ENCODE peak calls at places on chromosome 22, in seven cellular contexts. Q, W, A, R, L, E and J are unnamed samples.

GRCh38 chr22:38504731-38505594 is 1.1 kb downstream of the DDX17 start:
- DNase-seq in Q (peak; percentile 78), W (peak; percentile 70), A (peak; percentile 62), R (peak; percentile 41), L (peak; percentile 53), E (peak; percentile 69), J (peak; percentile 77)

GRCh38 chr22:43066844-43067385 is 22.3 kb downstream of the TTLL1 start:
- DNase-seq in Q (no peak), W (peak; percentile 66), A (no peak), R (peak; percentile 67), L (no peak), E (no peak), J (no peak)

GRCh38 chr22:50723991-50724390 is 14.0 kb upstream of the ACR start:
- DNase-seq in Q (no peak), W (no peak), A (no peak), R (no peak), L (no peak), E (no peak), J (no peak)

GRCh38 chr22:34344702-34345101 is 424.4 kb upstream of the LARGE1 start:
- DNase-seq in Q (no peak), W (no peak), A (no peak), R (no peak), L (peak; percentile 1), E (no peak), J (no peak)

GRCh38 chr22:38442967-38443674 is 11.9 kb downstream of the KCNJ4 start:
- DNase-seq in Q (no peak), W (no peak), A (peak; percentile 89), R (no peak), L (no peak), E (no peak), J (no peak)

GRCh38 chr22:22692707-22693530 is 48.5 kb downstream of the GGTLC2 start:
- DNase-seq in Q (peak; percentile 48), W (peak; percentile 81), A (no peak), R (peak; percentile 6), L (peak; percentile 86), E (peak; percentile 88), J (peak; percentile 85)

GRCh38 chr22:45336971-45337431 is 27.3 kb downstream of the FAM118A start:
- DNase-seq in Q (peak; percentile 87), W (peak; percentile 32), A (peak; percentile 89), R (no peak), L (no peak), E (peak; percentile 28), J (peak; percentile 58)

GRCh38 chr22:50136431-50137047 is 34.0 kb upstream of the PANX2 start:
- DNase-seq in Q (no peak), W (no peak), A (no peak), R (no peak), L (no peak), E (no peak), J (no peak)

GRCh38 chr22:47927811-47928210 is 1165.4 kb downstream of the TBC1D22A start:
- DNase-seq in Q (no peak), W (no peak), A (no peak), R (no peak), L (no peak), E (no peak), J (no peak)
- H3K4me3 ChIP-seq in Q (no peak overlapping the region), W (no peak overlapping the region), A (no peak overlapping the region), R (no peak overlapping the region), L (no peak overlapping the region), E (no peak overlapping the region), J (no peak overlapping the region)

GRCh38 chr22:20526628-20527355 is 19.4 kb downstream of the MED15 start:
- DNase-seq in Q (no peak), W (peak; percentile 46), A (no peak), R (peak; percentile 83), L (no peak), E (no peak), J (no peak)
- TF ChIP-seq CTCF in Q (no peak), W (no peak), A (no peak), R (peak; percentile 12), L (no peak), E (no peak), J (no peak)

GRCh38 chr22:16970446-16970845 is 37.6 kb downstream of the GAB4 start:
- DNase-seq in Q (no peak), W (no peak), A (no peak), R (no peak), L (no peak), E (no peak), J (no peak)
- H3K4me1 ChIP-seq in Q (no peaks in the 10 kb centered on the region), W (no peaks in the 10 kb centered on the region), A (no peaks in the 10 kb centered on the region), R (no peaks in the 10 kb centered on the region), L (no peaks in the 10 kb centered on the region), E (no peaks in the 10 kb centered on the region), J (no peaks in the 10 kb centered on the region)

GRCh38 chr22:23773247-23774113 is 831 bp downstream of the MMP11 start:
- DNase-seq in Q (no peak), W (peak; percentile 20), A (peak; percentile 75), R (no peak), L (peak; percentile 61), E (no peak), J (no peak)
- H3K4me3 ChIP-seq in Q (peak overlapping the region; percentile 60), W (peak overlapping the region; percentile 83), A (peak overlapping the region; percentile 64), R (peak overlapping the region; percentile 49), L (peak overlapping the region; percentile 84), E (no peak overlapping the region), J (no peak overlapping the region)

DNA sequence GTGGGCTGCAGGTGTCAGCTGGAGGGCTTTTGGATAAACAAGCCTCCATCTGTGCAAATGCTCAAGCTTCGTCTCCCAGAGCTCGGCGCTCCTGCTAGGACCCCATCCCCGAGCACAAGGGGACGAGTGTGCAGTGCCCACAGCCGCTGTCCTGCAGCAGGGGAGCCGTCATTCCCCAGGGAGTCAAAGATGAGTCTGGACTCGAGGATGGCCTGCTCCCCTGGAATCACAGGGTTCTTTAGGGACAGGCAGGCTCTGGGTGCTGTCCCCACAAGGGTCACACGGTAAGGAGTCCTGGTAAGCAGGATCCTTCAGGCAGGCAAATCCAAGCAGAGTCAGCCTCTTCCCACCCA is 50.2 kb downstream of the APOL1 start:
- DNase-seq in Q (no peak), W (no peak), A (no peak), R (no peak), L (no peak), E (no peak), J (no peak)
- TF ChIP-seq CTCF in Q (no peak), W (no peak), A (no peak), R (no peak), L (no peak), E (no peak), J (no peak)

GRCh38 chr22:30289126-30289979 is at the start of gene CASTOR1:
- DNase-seq in Q (peak; percentile 100), W (peak; percentile 99), A (peak; percentile 100), R (peak; percentile 94), L (peak; percentile 100), E (peak; percentile 99), J (peak; percentile 98)

GRCh38 chr22:30290318-30290678 is 993 bp upstream of the CASTOR1 start:
- DNase-seq in Q (no peak), W (no peak), A (no peak), R (no peak), L (no peak), E (no peak), J (peak; percentile 58)

GRCh38 chr22:30288414-30289125 is 735 bp downstream of the CASTOR1 start:
- DNase-seq in Q (peak; percentile 72), W (no peak), A (no peak), R (no peak), L (no peak), E (no peak), J (no peak)

GRCh38 chr22:30290679-30291333 is 1.5 kb upstream of the CASTOR1 start:
- DNase-seq in Q (peak; percentile 97), W (peak; percentile 79), A (peak; percentile 92), R (peak; percentile 38), L (peak; percentile 41), E (peak; percentile 86), J (no peak)

DNA sequence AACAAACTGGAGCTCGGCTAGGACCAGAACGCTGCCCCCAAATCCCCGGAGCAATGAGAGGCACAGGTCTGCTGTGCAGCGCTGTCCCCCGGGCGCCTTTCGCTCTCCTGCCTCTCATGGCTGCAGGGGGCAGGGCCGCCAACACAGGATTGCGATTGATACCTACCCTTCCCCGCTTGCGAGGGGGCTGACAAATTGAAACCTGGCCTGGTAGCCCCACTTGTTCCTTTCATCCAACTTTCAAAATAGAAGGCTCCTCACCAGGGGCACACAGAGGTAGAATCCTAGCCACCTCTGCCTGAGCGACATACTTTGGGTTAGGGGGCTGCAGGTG is 642 bp upstream of the CASTOR1 start:
- DNase-seq in Q (no peak), W (no peak), A (no peak), R (no peak), L (peak; percentile 75), E (no peak), J (no peak)
- H3K4me1 ChIP-seq in Q (peaks cover 42% of the 10 kb centered on the region), W (peaks cover 10% of the 10 kb centered on the region), A (peaks cover 33% of the 10 kb centered on the region), R (peaks cover 29% of the 10 kb centered on the region), L (peaks cover 14% of the 10 kb centered on the region), E (peaks cover 38% of the 10 kb centered on the region), J (peaks cover 20% of the 10 kb centered on the region)

GRCh38 chr22:30601464-30601863 is 5.5 kb upstream of the TCN2 start:
- DNase-seq in Q (no peak), W (no peak), A (no peak), R (no peak), L (no peak), E (no peak), J (no peak)
- H3K4me3 ChIP-seq in Q (no peak overlapping the region), W (no peak overlapping the region), A (no peak overlapping the region), R (no peak overlapping the region), L (no peak overlapping the region), E (no peak overlapping the region), J (no peak overlapping the region)

GRCh38 chr22:31496007-31496734 is at the start of gene SFI1:
- DNase-seq in Q (peak; percentile 95), W (peak; percentile 94), A (peak; percentile 94), R (peak; percentile 79), L (peak; percentile 93), E (peak; percentile 89), J (peak; percentile 95)
- TF ChIP-seq CTCF in Q (no peak), W (peak; percentile 25), A (peak; percentile 59), R (no peak), L (peak; percentile 60), E (no peak), J (no peak)